ENCODE peak calls at places on chromosomes 12 and 14, in four cellular contexts. One of them, this sample, is unnamed.
A peak's percentile ranks its signal among the peaks of the same experiment; 100 is the strongest.

GRCh38 chr14:56119221-56119967 is 1.2 kb downstream of the PELI2 start:
- DNase-seq in K562: peak; percentile 6
- DNase-seq in IMR-90: peak; percentile 52
- DNase-seq in astrocyte: no peak
- DNase-seq in this sample: peak; percentile 70

GRCh38 chr14:23137221-23138172 is 18.4 kb upstream of the CEBPE start:
- DNase-seq in IMR-90: no peak
- DNase-seq in K562: no peak
- DNase-seq in astrocyte: no peak
- DNase-seq in this sample: no peak

GRCh38 chr12:93154753-93155475 is 222.8 kb upstream of the NUDT4 start:
- DNase-seq in IMR-90: peak; percentile 15
- DNase-seq in K562: no peak
- DNase-seq in astrocyte: no peak
- DNase-seq in this sample: no peak

GRCh38 chr12:108342985-108343384 is 3.9 kb upstream of the CMKLR1 start:
- DNase-seq in astrocyte: no peak
- DNase-seq in IMR-90: no peak
- DNase-seq in K562: no peak
- DNase-seq in this sample: peak; percentile 79

GRCh38 chr14:100899841-100900771 is 3.4 kb downstream of the RTL1 start:
- DNase-seq in K562: peak; percentile 37
- DNase-seq in astrocyte: no peak
- DNase-seq in IMR-90: no peak
- DNase-seq in this sample: no peak

GRCh38 chr12:4787965-4788364 is 67.8 kb downstream of the GALNT8 start:
- DNase-seq in astrocyte: no peak
- DNase-seq in IMR-90: no peak
- DNase-seq in K562: no peak
- DNase-seq in this sample: no peak

GRCh38 chr12:15556411-15556810 is 232.8 kb downstream of the EPS8 start:
- DNase-seq in K562: no peak
- DNase-seq in IMR-90: no peak
- DNase-seq in astrocyte: peak; percentile 45
- DNase-seq in this sample: peak; percentile 21

GRCh38 chr12:10018390-10018789 is 8.0 kb downstream of the CLEC12B start:
- DNase-seq in K562: no peak
- DNase-seq in IMR-90: peak; percentile 60
- DNase-seq in astrocyte: peak; percentile 3
- DNase-seq in this sample: no peak

GRCh38 chr12:14314801-14315200 is 50.7 kb upstream of the ATF7IP start:
- DNase-seq in IMR-90: no peak
- DNase-seq in astrocyte: no peak
- DNase-seq in K562: no peak
- DNase-seq in this sample: no peak

GRCh38 chr14:102819790-102820330 is 42.6 kb downstream of the TRAF3 start:
- DNase-seq in IMR-90: peak; percentile 31
- DNase-seq in astrocyte: no peak
- DNase-seq in K562: no peak
- DNase-seq in this sample: no peak

GRCh38 chr14:75725481-75725880 is 64.4 kb downstream of the TTLL5 start:
- DNase-seq in astrocyte: peak; percentile 12
- DNase-seq in K562: no peak
- DNase-seq in IMR-90: peak; percentile 30
- DNase-seq in this sample: no peak

GRCh38 chr12:68122236-68122920 is 37.2 kb downstream of the IFNG start:
- DNase-seq in K562: no peak
- DNase-seq in astrocyte: peak; percentile 57
- DNase-seq in IMR-90: no peak
- DNase-seq in this sample: peak; percentile 4

GRCh38 chr14:100100032-100100405 is 34.8 kb downstream of the EVL start:
- DNase-seq in astrocyte: no peak
- DNase-seq in K562: no peak
- DNase-seq in IMR-90: no peak
- DNase-seq in this sample: no peak

GRCh38 chr12:127781336-127781735 is 485.6 kb upstream of the TMEM132C start:
- DNase-seq in IMR-90: no peak
- DNase-seq in astrocyte: no peak
- DNase-seq in K562: no peak
- DNase-seq in this sample: no peak

GRCh38 chr12:119259483-119259882 is 75.0 kb upstream of the CCDC60 start:
- DNase-seq in IMR-90: no peak
- DNase-seq in K562: no peak
- DNase-seq in astrocyte: no peak
- DNase-seq in this sample: no peak

GRCh38 chr14:54600685-54601084 is 33.8 kb downstream of the SAMD4A start:
- DNase-seq in astrocyte: peak; percentile 73
- DNase-seq in K562: no peak
- DNase-seq in IMR-90: peak; percentile 94
- DNase-seq in this sample: peak; percentile 76

GRCh38 chr14:72680853-72681640 is 212.9 kb downstream of the DPF3 start:
- DNase-seq in K562: no peak
- DNase-seq in IMR-90: no peak
- DNase-seq in astrocyte: no peak
- DNase-seq in this sample: no peak

GRCh38 chr12:90128526-90128925 is 419.9 kb upstream of the ATP2B1 start:
- DNase-seq in K562: no peak
- DNase-seq in astrocyte: no peak
- DNase-seq in IMR-90: no peak
- DNase-seq in this sample: no peak

GRCh38 chr12:100279612-100280244 is 12.8 kb downstream of the SCYL2 start:
- DNase-seq in K562: peak; percentile 24
- DNase-seq in astrocyte: no peak
- DNase-seq in IMR-90: no peak
- DNase-seq in this sample: peak; percentile 55

GRCh38 chr14:67493092-67493717 is 4.7 kb upstream of the TMEM229B start:
- DNase-seq in astrocyte: no peak
- DNase-seq in IMR-90: no peak
- DNase-seq in K562: no peak
- DNase-seq in this sample: no peak

GRCh38 chr12:26135010-26135420 is 10.2 kb upstream of the BHLHE41 start:
- DNase-seq in astrocyte: peak; percentile 78
- DNase-seq in IMR-90: no peak
- DNase-seq in K562: no peak
- DNase-seq in this sample: no peak

GRCh38 chr12:6072302-6072752 is 52.1 kb downstream of the VWF start:
- DNase-seq in astrocyte: peak; percentile 67
- DNase-seq in IMR-90: peak; percentile 79
- DNase-seq in K562: no peak
- DNase-seq in this sample: peak; percentile 63

GRCh38 chr14:59511916-59512530 is 27.7 kb downstream of the JKAMP start:
- DNase-seq in IMR-90: no peak
- DNase-seq in astrocyte: no peak
- DNase-seq in K562: peak; percentile 27
- DNase-seq in this sample: no peak

GRCh38 chr12:132773077-132774020 is 11.7 kb upstream of the ANKLE2 start:
- DNase-seq in K562: no peak
- DNase-seq in astrocyte: no peak
- DNase-seq in IMR-90: no peak
- DNase-seq in this sample: no peak

GRCh38 chr14:96827310-96827709 is 30.1 kb downstream of the VRK1 start:
- DNase-seq in K562: peak; percentile 17
- DNase-seq in astrocyte: peak; percentile 6
- DNase-seq in IMR-90: no peak
- DNase-seq in this sample: no peak

GRCh38 chr14:95664046-95664445 is 22.2 kb upstream of the TCL1B start:
- DNase-seq in astrocyte: no peak
- DNase-seq in IMR-90: no peak
- DNase-seq in K562: no peak
- DNase-seq in this sample: no peak

GRCh38 chr14:55381561-55381960 is 30.1 kb downstream of the ATG14 start:
- DNase-seq in astrocyte: no peak
- DNase-seq in K562: no peak
- DNase-seq in IMR-90: no peak
- DNase-seq in this sample: no peak

GRCh38 chr14:91113829-91114078 is at the start of gene DGLUCY:
- DNase-seq in IMR-90: peak; percentile 75
- DNase-seq in K562: peak; percentile 68
- DNase-seq in astrocyte: peak; percentile 64
- DNase-seq in this sample: peak; percentile 87

GRCh38 chr14:105021656-105022275 is 883 bp upstream of the CDCA4 start:
- DNase-seq in IMR-90: peak; percentile 44
- DNase-seq in K562: peak; percentile 54
- DNase-seq in astrocyte: no peak
- DNase-seq in this sample: peak; percentile 47

GRCh38 chr14:30906752-30907658 is 32.6 kb downstream of the COCH start:
- DNase-seq in IMR-90: peak; percentile 15
- DNase-seq in K562: no peak
- DNase-seq in astrocyte: no peak
- DNase-seq in this sample: peak; percentile 42

DNA sequence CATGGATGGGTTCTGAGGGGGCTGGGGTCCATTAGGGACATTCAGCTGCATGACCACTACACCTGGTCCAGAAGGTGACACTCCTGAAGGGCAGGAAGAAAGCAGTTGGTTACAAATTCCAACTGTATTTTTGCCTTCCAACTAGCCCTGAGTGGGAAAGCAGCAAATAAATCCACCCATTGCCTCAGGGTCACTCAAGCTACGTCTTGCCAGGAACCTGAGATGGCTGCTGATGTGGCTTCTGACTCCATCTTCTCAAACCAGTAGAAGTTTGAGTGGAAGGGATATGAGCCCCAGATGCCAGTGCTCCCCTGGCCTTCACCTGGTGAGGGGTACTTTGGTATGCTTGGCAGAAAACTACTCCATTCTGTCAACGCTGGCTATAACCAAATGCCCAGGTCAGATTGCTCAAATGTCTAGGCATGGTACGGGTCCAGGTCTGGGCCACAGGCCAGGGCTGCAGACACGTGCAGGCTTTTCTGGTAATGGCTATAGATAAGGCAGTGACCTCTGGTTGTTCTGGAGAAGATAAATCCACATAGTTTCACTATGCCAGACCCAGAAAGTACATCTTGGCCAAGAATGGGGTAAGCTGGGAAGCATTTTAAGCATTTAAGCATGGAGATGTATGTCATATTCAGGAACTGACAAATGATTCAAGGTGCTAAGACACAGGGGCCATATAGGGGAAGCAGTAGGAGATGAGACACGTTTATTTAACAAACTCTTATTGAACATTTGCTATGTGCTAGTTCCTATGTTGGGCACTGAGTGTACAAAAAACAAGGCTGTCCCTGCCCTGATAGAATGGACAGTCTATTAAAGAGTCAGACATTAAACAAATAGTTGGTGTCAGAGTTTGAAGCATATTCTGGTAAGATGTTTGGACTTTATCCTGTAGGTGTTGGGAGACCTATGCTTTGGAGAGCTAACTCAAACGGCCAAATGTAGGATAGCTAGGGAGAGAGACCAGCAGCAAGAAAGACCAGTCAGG is 8.3 kb upstream of the STAC3 start:
- DNase-seq in IMR-90: peak; percentile 58
- DNase-seq in K562: no peak
- DNase-seq in astrocyte: peak; percentile 71
- DNase-seq in this sample: no peak
- H3K4me1 ChIP-seq in IMR-90: no peaks in the 10 kb centered on the region
- H3K4me1 ChIP-seq in K562: no peaks in the 10 kb centered on the region
- H3K4me1 ChIP-seq in astrocyte: no peaks in the 10 kb centered on the region
- H3K4me1 ChIP-seq in this sample: no peaks in the 10 kb centered on the region

GRCh38 chr14:20667957-20668356 is 16.4 kb upstream of the RNASE4 start:
- DNase-seq in K562: no peak
- DNase-seq in IMR-90: no peak
- DNase-seq in astrocyte: no peak
- DNase-seq in this sample: no peak

GRCh38 chr14:20659813-20660395 is 18.4 kb upstream of the OR6S1 start:
- DNase-seq in astrocyte: no peak
- DNase-seq in K562: no peak
- DNase-seq in IMR-90: no peak
- DNase-seq in this sample: no peak

GRCh38 chr14:20658246-20658645 is 16.8 kb upstream of the OR6S1 start:
- DNase-seq in IMR-90: no peak
- DNase-seq in K562: no peak
- DNase-seq in astrocyte: no peak
- DNase-seq in this sample: no peak

GRCh38 chr14:20661197-20661596 is 19.7 kb upstream of the OR6S1 start:
- DNase-seq in K562: no peak
- DNase-seq in astrocyte: no peak
- DNase-seq in IMR-90: no peak
- DNase-seq in this sample: no peak

DNA sequence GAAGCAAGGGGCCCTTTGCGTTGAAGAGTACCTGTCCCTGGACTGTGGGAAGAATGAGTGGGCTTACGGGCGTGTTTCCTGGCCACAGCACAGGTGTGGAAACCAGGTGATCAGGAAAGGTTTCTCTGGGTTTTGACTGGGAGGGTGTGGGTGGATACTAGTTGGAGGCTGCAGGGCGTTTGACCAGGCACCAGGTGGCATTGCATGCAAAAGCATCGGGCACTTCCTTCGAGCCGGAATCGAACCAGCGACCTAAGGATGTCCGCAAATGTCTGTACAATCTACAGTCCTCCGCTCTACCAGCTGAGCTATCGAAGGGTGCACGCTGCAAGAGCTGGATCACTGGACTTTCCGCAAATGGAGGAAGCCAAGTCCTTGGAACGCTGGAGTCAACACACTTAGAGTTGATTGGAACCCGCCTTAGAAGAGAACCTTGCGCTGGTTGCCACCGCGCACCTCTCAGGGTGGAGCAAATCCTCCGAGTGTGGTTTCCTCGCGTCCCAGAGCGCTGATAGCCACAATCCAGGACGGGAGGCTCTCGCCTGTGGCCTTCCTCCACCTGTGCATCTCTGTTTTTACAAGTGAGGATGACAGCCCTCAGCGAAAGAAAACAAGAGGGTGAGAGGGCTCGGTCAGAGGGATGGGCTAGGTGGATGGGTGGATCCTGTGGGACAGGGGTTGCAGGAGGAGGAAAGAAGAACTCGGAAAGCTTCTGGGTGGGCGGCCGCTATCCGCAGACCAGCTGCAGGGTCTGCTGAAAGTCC is 21.2 kb upstream of the RNASE4 start:
- DNase-seq in IMR-90: peak; percentile 55
- DNase-seq in astrocyte: peak; percentile 6
- DNase-seq in K562: peak; percentile 54
- DNase-seq in this sample: peak; percentile 33
- H3K4me3 ChIP-seq in IMR-90: no peak overlapping the region
- H3K4me3 ChIP-seq in astrocyte: no peak overlapping the region
- H3K4me3 ChIP-seq in K562: peak overlapping the region; percentile 46
- H3K4me3 ChIP-seq in this sample: peak overlapping the region; percentile 45

GRCh38 chr12:114685869-114686268 is 1.9 kb upstream of the TBX3 start:
- DNase-seq in IMR-90: peak; percentile 71
- DNase-seq in astrocyte: no peak
- DNase-seq in K562: no peak
- DNase-seq in this sample: peak; percentile 77
- H3K9ac ChIP-seq in IMR-90: peak overlapping the region; percentile 93
- H3K9ac ChIP-seq in astrocyte: peak overlapping the region; percentile 98
- H3K9ac ChIP-seq in K562: no peak overlapping the region
- H3K9ac ChIP-seq in this sample: no peak overlapping the region

GRCh38 chr12:109998241-109998903 is 858 bp upstream of the ANKRD13A start:
- DNase-seq in IMR-90: peak; percentile 50
- DNase-seq in astrocyte: no peak
- DNase-seq in K562: no peak
- DNase-seq in this sample: no peak

GRCh38 chr12:110001596-110001995 is 2.4 kb downstream of the ANKRD13A start:
- DNase-seq in astrocyte: peak; percentile 95
- DNase-seq in K562: no peak
- DNase-seq in IMR-90: peak; percentile 92
- DNase-seq in this sample: peak; percentile 57

GRCh38 chr12:109998904-109999648 is at the start of gene ANKRD13A:
- DNase-seq in K562: peak; percentile 94
- DNase-seq in IMR-90: peak; percentile 95
- DNase-seq in astrocyte: peak; percentile 94
- DNase-seq in this sample: peak; percentile 95

GRCh38 chr12:109999983-110000505 is 814 bp downstream of the ANKRD13A start:
- DNase-seq in K562: no peak
- DNase-seq in astrocyte: peak; percentile 45
- DNase-seq in IMR-90: no peak
- DNase-seq in this sample: peak; percentile 81

GRCh38 chr12:109999649-109999971 is 380 bp downstream of the ANKRD13A start:
- DNase-seq in astrocyte: no peak
- DNase-seq in IMR-90: no peak
- DNase-seq in K562: no peak
- DNase-seq in this sample: no peak
- H3K4me1 ChIP-seq in astrocyte: peaks cover 43% of the 10 kb centered on the region
- H3K4me1 ChIP-seq in IMR-90: peaks cover 16% of the 10 kb centered on the region
- H3K4me1 ChIP-seq in K562: peaks cover 23% of the 10 kb centered on the region
- H3K4me1 ChIP-seq in this sample: peaks cover 43% of the 10 kb centered on the region

This sample was measured in adipocyte.